ENCODE peak calls at places on chromosomes 11 and 22, in four cellular contexts. W is K562, I is GM12878, Z is HepG2. V is an unnamed sample.

GRCh38 chr22:18966748-18967147 is 30.7 kb upstream of the PRODH start:
- DNase-seq in W (no peak), Z (no peak), I (no peak), V (no peak)

GRCh38 chr11:45475135-45475534 is 189.0 kb upstream of the SYT13 start:
- DNase-seq in Z (no peak), W (no peak), I (no peak), V (no peak)

GRCh38 chr11:44548032-44548695 is 17.3 kb upstream of the CD82 start:
- DNase-seq in W (no peak), I (no peak), Z (no peak), V (no peak)

GRCh38 chr11:78438298-78438975 is 20.8 kb upstream of the GAB2 start:
- DNase-seq in W (no peak), I (no peak), Z (no peak), V (no peak)

GRCh38 chr22:22618448-22618847 is 26.0 kb upstream of the GGTLC2 start:
- DNase-seq in I (no peak), W (no peak), Z (no peak), V (no peak)

GRCh38 chr11:117613521-117613920 is 183.5 kb downstream of the DSCAML1 start:
- DNase-seq in I (no peak), W (no peak), Z (no peak), V (no peak)

GRCh38 chr22:42648368-42649260 is 578 bp downstream of the CYB5R3 start:
- DNase-seq in I (no peak), Z (peak), W (no peak), V (no peak)

GRCh38 chr11:46890665-46891064 is 27.7 kb downstream of the LRP4 start:
- DNase-seq in W (no peak), I (no peak), Z (no peak), V (no peak)

GRCh38 chr11:88439356-88439755 is 101.8 kb upstream of the CTSC start:
- DNase-seq in Z (no peak), I (no peak), W (no peak), V (no peak)
- TF ChIP-seq TARDBP in Z (no peak), I (no peak), W (no peak), V (no peak)

DNA sequence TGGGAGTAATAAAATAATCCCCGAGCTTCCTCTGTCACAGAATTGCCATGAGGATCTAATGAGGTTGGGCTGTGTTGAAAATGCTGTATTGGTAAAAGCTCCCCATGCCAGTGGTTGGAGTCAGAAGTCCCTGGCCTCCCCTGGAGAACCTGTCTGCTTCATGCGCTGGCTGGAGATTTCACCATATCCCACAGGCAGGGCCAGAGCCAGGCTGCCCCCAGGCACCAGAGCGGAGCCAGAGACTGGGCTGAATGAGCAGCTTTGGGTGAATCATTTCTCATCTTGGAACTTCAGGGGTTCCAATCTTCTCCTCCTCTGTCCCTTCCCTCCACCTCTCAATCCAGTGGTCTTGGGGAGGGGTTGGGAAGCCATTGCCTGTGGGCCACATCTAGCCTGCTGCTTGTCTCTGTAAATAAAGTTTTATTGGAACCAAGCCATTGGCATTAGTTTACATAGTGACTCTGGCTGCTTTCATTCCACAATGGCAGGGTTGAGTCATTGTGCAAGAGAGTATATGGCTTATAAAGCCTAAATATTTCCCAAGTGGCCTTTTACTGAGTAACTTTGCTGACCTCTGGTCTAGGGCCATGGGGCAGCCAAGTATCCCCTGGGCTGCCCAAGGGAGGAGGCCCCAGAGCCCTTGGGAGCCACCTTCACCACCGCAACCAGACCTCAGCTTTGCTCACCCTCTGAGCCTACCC is 35.2 kb downstream of the LRRC10B start:
- DNase-seq in Z (peak), I (no peak), W (no peak), V (no peak)
- TF ChIP-seq TARDBP in Z (no peak), I (no peak), W (no peak), V (no peak)

GRCh38 chr22:24984122-24984521 is 31.6 kb downstream of the KIAA1671 start:
- DNase-seq in W (no peak), Z (no peak), I (no peak), V (no peak)
- TF ChIP-seq TARDBP in W (no peak), Z (no peak), I (no peak), V (no peak)

DNA sequence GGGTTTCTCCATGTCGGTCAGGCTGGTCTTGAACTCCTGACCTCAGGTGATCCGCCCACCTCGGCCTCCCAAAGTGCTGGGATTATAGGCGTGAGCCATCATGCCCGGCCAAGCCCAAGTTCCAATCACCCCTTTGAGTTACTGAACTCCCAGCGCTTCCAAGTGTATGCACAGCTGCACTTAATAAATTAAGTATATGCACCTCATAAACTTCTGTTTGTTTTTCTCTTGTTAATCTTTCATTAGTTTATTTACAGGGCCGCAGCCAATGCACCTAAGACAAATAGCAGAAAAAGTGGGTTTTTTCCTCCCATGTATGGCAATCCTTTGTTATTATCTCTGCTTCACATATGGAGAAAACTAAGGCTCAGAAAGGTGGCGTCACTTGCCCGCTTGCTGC is 21.3 kb downstream of the SYN3 start:
- DNase-seq in Z (no peak), W (no peak), I (no peak), V (no peak)
- TF ChIP-seq TARDBP in Z (no peak), W (no peak), I (no peak), V (no peak)

V was measured in HEK293T.